ENCODE peak calls at places on chromosomes 6 and 20, in nine cellular contexts. I is NCI-H226; Q is stimulated activated CD4-positive, alpha-beta T cell treated with anti-CD3 and anti-CD28 coated beads, Interleukin-2, amount 100 ng/mL, for 24 hours; L is NCI-H2029; O is HTR-8/SVneo; V is fibroblast of lung; B is aorta; S is ELR; U is iris pigment epithelial cell. Z is an unnamed sample.
A peak's percentile ranks its signal among the peaks of the same experiment; 100 is the strongest.

GRCh38 chr6:153145591-153145990 is 14.5 kb upstream of the RGS17 start:
- DNase-seq in I (no peak), Q (no peak), L (peak; percentile 97), O (no peak), V (no peak), B (no peak), S (no peak), U (no peak), Z (no peak)

GRCh38 chr20:12358006-12358654 is 440.4 kb downstream of the BTBD3 start:
- DNase-seq in I (no peak), Q (no peak), L (no peak), O (no peak), V (no peak), B (no peak), S (no peak), U (peak; percentile 30), Z (no peak)

GRCh38 chr6:36094786-36095496 is 35.4 kb upstream of the MAPK13 start:
- DNase-seq in I (peak; percentile 46), Q (peak; percentile 85), L (peak; percentile 62), O (peak; percentile 65), V (peak; percentile 56), B (peak; percentile 82), S (peak; percentile 79), U (peak; percentile 70), Z (peak; percentile 27)

GRCh38 chr20:34581341-34582189 is 23.0 kb downstream of the MAP1LC3A start:
- DNase-seq in I (peak; percentile 52), Q (no peak), L (peak; percentile 34), O (no peak), V (peak; percentile 69), B (peak; percentile 65), S (peak; percentile 67), U (peak; percentile 66), Z (no peak)

GRCh38 chr20:37282558-37282957 is 6.9 kb upstream of the MANBAL start:
- DNase-seq in I (no peak), Q (no peak), L (no peak), O (peak; percentile 66), V (peak; percentile 60), B (no peak), S (peak; percentile 82), U (peak; percentile 81), Z (no peak)

GRCh38 chr6:56890066-56890465 is 64.8 kb upstream of the BEND6 start:
- DNase-seq in I (no peak), Q (no peak), L (no peak), O (no peak), V (no peak), B (no peak), S (no peak), U (no peak), Z (no peak)

GRCh38 chr6:53956068-53956711 is 155.1 kb upstream of the MLIP start:
- DNase-seq in I (peak; percentile 49), Q (no peak), L (peak; percentile 78), O (peak; percentile 71), V (peak; percentile 56), B (peak; percentile 72), S (peak; percentile 77), U (peak; percentile 70), Z (peak; percentile 32)

GRCh38 chr6:112429226-112429625 is 82.1 kb downstream of the RFPL4B start:
- DNase-seq in I (peak; percentile 3), Q (no peak), L (no peak), O (peak; percentile 21), V (peak; percentile 48), B (no peak), S (peak; percentile 35), U (peak; percentile 19), Z (no peak)

GRCh38 chr6:20159781-20160540 is 52.3 kb downstream of the MBOAT1 start:
- DNase-seq in I (no peak), Q (no peak), L (no peak), O (no peak), V (peak; percentile 40), B (no peak), S (no peak), U (peak; percentile 46), Z (no peak)

GRCh38 chr6:87731818-87732661 is 30.0 kb upstream of the AKIRIN2 start:
- DNase-seq in I (peak; percentile 95), Q (no peak), L (peak; percentile 98), O (peak; percentile 84), V (peak; percentile 94), B (peak; percentile 93), S (peak; percentile 89), U (peak; percentile 95), Z (peak; percentile 40)

GRCh38 chr20:3275064-3275935 is 36.3 kb upstream of the SLC4A11 start:
- DNase-seq in I (no peak), Q (no peak), L (no peak), O (no peak), V (no peak), B (no peak), S (no peak), U (no peak), Z (no peak)

GRCh38 chr6:151475653-151476523 is 17.9 kb upstream of the CCDC170 start:
- DNase-seq in I (peak; percentile 22), Q (peak; percentile 67), L (peak; percentile 1), O (no peak), V (peak; percentile 39), B (no peak), S (peak; percentile 72), U (peak; percentile 52), Z (no peak)

GRCh38 chr6:123215211-123215610 is 219.2 kb downstream of the CLVS2 start:
- DNase-seq in I (no peak), Q (no peak), L (no peak), O (no peak), V (no peak), B (no peak), S (no peak), U (no peak), Z (no peak)

GRCh38 chr20:5511930-5512329 is 195.2 kb upstream of the PROKR2 start:
- DNase-seq in I (no peak), Q (no peak), L (no peak), O (no peak), V (no peak), B (no peak), S (peak; percentile 48), U (no peak), Z (no peak)

GRCh38 chr6:130293800-130294199 is 71.0 kb upstream of the SAMD3 start:
- DNase-seq in I (peak; percentile 29), Q (no peak), L (no peak), O (peak; percentile 79), V (peak; percentile 62), B (no peak), S (peak; percentile 82), U (peak; percentile 74), Z (peak; percentile 56)

Z was measured in non-pigmented ciliary epithelial cell.